ENCODE peak calls at places on chromosomes 6 and 20, in nine cellular contexts. V, N, B, T, F, G, C, I and J are unnamed samples.

GRCh38 chr6:122620902-122621301 is 10.7 kb downstream of the PKIB start:
- DNase-seq in G (no peak), V (peak; percentile 15), F (no peak), I (peak; percentile 70), N (no peak), T (no peak), C (no peak), B (no peak), J (no peak)

GRCh38 chr6:69732045-69732444 is 64.8 kb downstream of the LMBRD1 start:
- DNase-seq in V (no peak), F (no peak), G (no peak), I (no peak), B (no peak), N (no peak), T (no peak), C (no peak), J (no peak)

GRCh38 chr20:34022154-34022842 is 28.6 kb downstream of the RALY start:
- DNase-seq in G (peak; percentile 11), N (peak; percentile 46), B (no peak), T (no peak), F (peak; percentile 87), I (no peak), C (no peak), V (peak; percentile 40), J (no peak)

GRCh38 chr20:5919634-5920544 is 30.4 kb downstream of the TRMT6 start:
- DNase-seq in V (no peak), F (peak; percentile 22), B (no peak), C (no peak), N (no peak), G (no peak), I (peak; percentile 10), T (no peak), J (no peak)

GRCh38 chr20:1209447-1210387 is 6.5 kb downstream of the C20orf202 start:
- DNase-seq in V (peak; percentile 9), C (no peak), I (no peak), N (no peak), B (no peak), G (no peak), F (peak; percentile 57), T (no peak), J (no peak)

GRCh38 chr20:35690265-35690664 is 8.9 kb downstream of the NFS1 start:
- DNase-seq in F (no peak), V (no peak), N (no peak), B (no peak), G (no peak), I (no peak), T (no peak), C (no peak), J (no peak)

GRCh38 chr6:31031095-31031494 is 20.8 kb downstream of the MUC22 start:
- DNase-seq in G (no peak), V (no peak), B (no peak), I (no peak), C (no peak), T (no peak), F (no peak), N (no peak), J (no peak)

GRCh38 chr6:149129401-149130077 is 188.0 kb upstream of the TAB2 start:
- DNase-seq in T (no peak), G (no peak), N (no peak), F (no peak), C (peak; percentile 51), V (peak; percentile 89), I (peak; percentile 75), B (no peak), J (no peak)

GRCh38 chr6:146875927-146876270 is 277.1 kb downstream of the ADGB start:
- DNase-seq in F (no peak), G (no peak), I (no peak), V (no peak), T (no peak), B (no peak), N (no peak), C (no peak), J (no peak)

GRCh38 chr20:33576432-33576883 is 85.7 kb upstream of the C20orf144 start:
- DNase-seq in F (peak; percentile 30), V (no peak), B (no peak), C (no peak), T (no peak), N (peak; percentile 55), G (no peak), I (no peak), J (no peak)

GRCh38 chr20:32150291-32150848 is 40.9 kb downstream of the TM9SF4 start:
- DNase-seq in V (no peak), C (no peak), B (no peak), F (no peak), I (no peak), G (no peak), N (no peak), T (no peak), J (no peak)

GRCh38 chr6:14716499-14717146 is 529.2 kb upstream of the JARID2 start:
- DNase-seq in B (no peak), F (no peak), V (no peak), N (no peak), I (no peak), G (no peak), T (no peak), C (no peak), J (no peak)

GRCh38 chr20:61433816-61434215 is 181.8 kb downstream of the CDH4 start:
- DNase-seq in C (no peak), I (no peak), T (no peak), N (no peak), V (no peak), G (no peak), F (no peak), B (no peak), J (no peak)

GRCh38 chr6:121925024-121925423 is 474.4 kb upstream of the HSF2 start:
- DNase-seq in I (peak; percentile 53), C (no peak), N (no peak), F (no peak), G (no peak), T (no peak), B (no peak), V (no peak), J (no peak)

GRCh38 chr6:16683524-16684194 is 77.6 kb downstream of the ATXN1 start:
- DNase-seq in I (peak; percentile 83), F (peak; percentile 89), G (no peak), C (peak; percentile 21), N (no peak), V (peak; percentile 94), T (no peak), B (no peak), J (peak; percentile 83)